ENCODE peak calls at places on chromosomes 2 and 18, in eight cellular contexts. X is tibial artery, F is OCI-LY7, M is upper lobe of right lung, C is colonic mucosa, V is GM23338, J is ascending aorta, L is sigmoid colon. S is an unnamed sample.

GRCh38 chr2:212970132-212970531 is 181.3 kb downstream of the IKZF2 start:
- DNase-seq in X (no peak), F (no peak), M (no peak), C (no peak), V (no peak), J (no peak), L (no peak), S (no peak)

GRCh38 chr2:133591164-133591563 is 22.9 kb upstream of the NCKAP5 start:
- DNase-seq in X (peak), F (no peak), M (no peak), C (peak), V (peak), J (no peak), L (peak), S (no peak)

GRCh38 chr18:12571617-12572016 is 86.3 kb downstream of the SPIRE1 start:
- DNase-seq in X (no peak), F (no peak), M (no peak), C (no peak), V (no peak), J (no peak), L (no peak), S (no peak)

GRCh38 chr2:20551231-20551944 is 99.5 kb downstream of the HS1BP3 start:
- DNase-seq in X (no peak), F (no peak), M (no peak), C (no peak), V (no peak), J (no peak), L (peak), S (no peak)

GRCh38 chr18:63683152-63683551 is 19.6 kb upstream of the SERPINB11 start:
- DNase-seq in X (no peak), F (no peak), M (no peak), C (no peak), V (peak), J (no peak), L (no peak), S (no peak)

GRCh38 chr2:146893500-146894041 is 951.3 kb upstream of the ACVR2A start:
- DNase-seq in X (no peak), F (no peak), M (no peak), C (no peak), V (no peak), J (no peak), L (no peak), S (no peak)

GRCh38 chr2:105325389-105325963 is 4.1 kb downstream of the TGFBRAP1 start:
- DNase-seq in X (no peak), F (no peak), M (no peak), C (no peak), V (peak), J (no peak), L (no peak), S (no peak)

GRCh38 chr2:231684314-231685223 is 23.8 kb upstream of the PTMA start:
- DNase-seq in X (no peak), F (peak), M (no peak), C (no peak), V (no peak), J (no peak), L (peak), S (peak)

GRCh38 chr2:52390651-52391050 is 1358.7 kb upstream of the NRXN1 start:
- DNase-seq in X (no peak), F (no peak), M (no peak), C (no peak), V (no peak), J (no peak), L (no peak), S (no peak)

GRCh38 chr2:2940702-2941655 is 436.6 kb downstream of the EIPR1 start:
- DNase-seq in X (no peak), F (no peak), M (no peak), C (no peak), V (no peak), J (no peak), L (no peak), S (no peak)

GRCh38 chr18:34650121-34650545 is 60.0 kb upstream of the DTNA start:
- DNase-seq in X (no peak), F (peak), M (no peak), C (no peak), V (no peak), J (no peak), L (no peak), S (no peak)

GRCh38 chr2:233435436-233436190 is 81.3 kb downstream of the DGKD start:
- DNase-seq in X (peak), F (no peak), M (peak), C (no peak), V (no peak), J (peak), L (peak), S (no peak)

GRCh38 chr2:70949086-70949485 is 13.4 kb downstream of the ATP6V1B1 start:
- DNase-seq in X (no peak), F (no peak), M (no peak), C (no peak), V (no peak), J (no peak), L (no peak), S (no peak)

GRCh38 chr2:67457699-67458098 is 60.6 kb downstream of the ETAA1 start:
- DNase-seq in X (no peak), F (no peak), M (no peak), C (no peak), V (no peak), J (no peak), L (no peak), S (no peak)

GRCh38 chr2:176752295-176752694 is 460.3 kb upstream of the HNRNPA3 start:
- DNase-seq in X (no peak), F (no peak), M (no peak), C (no peak), V (no peak), J (no peak), L (no peak), S (no peak)

GRCh38 chr2:129915303-129915840 is 64.1 kb upstream of the RAB6C start:
- DNase-seq in X (no peak), F (no peak), M (no peak), C (peak), V (no peak), J (peak), L (no peak), S (no peak)

GRCh38 chr18:2256577-2256976 is 314.7 kb downstream of the METTL4 start:
- DNase-seq in X (no peak), F (no peak), M (no peak), C (no peak), V (no peak), J (no peak), L (no peak), S (no peak)

GRCh38 chr2:206230060-206230890 is 44.2 kb upstream of the ZDBF2 start:
- DNase-seq in X (no peak), F (no peak), M (no peak), C (no peak), V (peak), J (no peak), L (no peak), S (no peak)

GRCh38 chr2:233141888-233142287 is 81.7 kb downstream of the INPP5D start:
- DNase-seq in X (no peak), F (no peak), M (no peak), C (no peak), V (no peak), J (no peak), L (no peak), S (no peak)

GRCh38 chr2:150142561-150142960 is 344.9 kb downstream of the RND3 start:
- DNase-seq in X (no peak), F (no peak), M (no peak), C (no peak), V (no peak), J (no peak), L (no peak), S (no peak)

GRCh38 chr18:45399643-45400042 is 215.6 kb upstream of the SLC14A2 start:
- DNase-seq in X (no peak), F (no peak), M (no peak), C (no peak), V (no peak), J (no peak), L (no peak), S (no peak)

GRCh38 chr2:33000986-33001385 is 54.2 kb downstream of the LTBP1 start:
- DNase-seq in X (no peak), F (no peak), M (no peak), C (no peak), V (no peak), J (no peak), L (no peak), S (no peak)

GRCh38 chr2:121095257-121096080 is 189.5 kb downstream of the TFCP2L1 start:
- DNase-seq in X (no peak), F (no peak), M (peak), C (peak), V (peak), J (no peak), L (peak), S (peak)

GRCh38 chr2:120177011-120177621 is 46.1 kb downstream of the TMEM185B start:
- DNase-seq in X (no peak), F (peak), M (peak), C (peak), V (peak), J (peak), L (no peak), S (no peak)

GRCh38 chr18:22822024-22822423 is 111.1 kb upstream of the RBBP8 start:
- DNase-seq in X (no peak), F (no peak), M (no peak), C (peak), V (peak), J (no peak), L (no peak), S (no peak)

GRCh38 chr2:231450548-231450989 is 13.7 kb downstream of the NCL start:
- DNase-seq in X (no peak), F (no peak), M (no peak), C (no peak), V (no peak), J (no peak), L (no peak), S (no peak)

GRCh38 chr2:157838442-157839161 is 37.5 kb downstream of the ACVR1 start:
- DNase-seq in X (peak), F (no peak), M (no peak), C (peak), V (peak), J (peak), L (no peak), S (peak)

GRCh38 chr2:96112501-96113366 is 3.6 kb downstream of the ADRA2B start:
- DNase-seq in X (no peak), F (no peak), M (peak), C (no peak), V (no peak), J (no peak), L (no peak), S (peak)

DNA sequence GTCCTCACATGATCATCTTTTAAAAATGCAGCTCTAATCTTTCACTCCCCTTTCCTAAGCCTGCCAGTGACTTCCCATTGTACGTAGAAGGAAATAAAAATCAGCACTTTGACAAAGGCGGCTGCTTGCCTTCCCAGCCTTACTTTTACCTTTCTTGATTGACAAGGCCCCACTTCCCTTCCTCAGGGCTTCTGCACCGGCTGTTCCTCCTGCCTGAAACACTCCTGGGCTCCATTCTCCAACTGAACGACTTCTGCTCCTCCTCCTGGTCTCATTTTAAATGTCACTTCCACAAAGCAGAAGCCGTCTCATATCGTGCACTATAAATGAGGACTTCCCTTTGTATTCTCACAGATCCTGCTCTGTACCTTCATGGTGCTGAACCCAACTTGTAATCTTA is 56.1 kb downstream of the OSBPL6 start:
- DNase-seq in X (no peak), F (no peak), M (no peak), C (no peak), V (no peak), J (no peak), L (no peak), S (no peak)
- TF ChIP-seq CTCF in X (no peak), F (no peak), M (no peak), C (no peak), V (no peak), J (no peak), L (no peak), S (no peak)

DNA sequence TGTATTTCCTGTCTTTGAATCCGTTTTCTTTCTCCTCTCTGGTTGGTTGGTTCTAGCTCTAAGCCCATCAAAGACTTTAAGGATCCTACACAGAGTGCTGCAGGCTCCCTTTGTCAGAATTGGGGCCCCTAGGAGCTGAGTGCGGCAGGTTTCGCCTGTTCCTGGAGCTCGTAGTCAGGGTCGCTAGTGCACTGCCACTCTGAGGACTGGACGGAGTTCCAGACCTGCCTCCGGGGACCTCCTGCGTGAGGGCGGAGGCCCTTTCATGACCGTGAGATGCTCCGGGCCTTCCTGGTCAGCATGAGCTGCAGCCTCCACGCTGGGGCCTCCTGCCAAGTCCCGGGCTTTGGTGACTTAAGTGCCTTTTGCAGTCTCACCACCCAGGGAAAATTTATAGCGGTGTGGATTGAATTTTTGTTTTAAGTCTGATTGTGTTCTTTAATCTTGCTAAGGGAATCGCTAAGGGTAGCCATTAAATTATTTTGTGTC is 33.7 kb downstream of the CHRNA1 start:
- DNase-seq in X (no peak), F (no peak), M (no peak), C (no peak), V (no peak), J (no peak), L (no peak), S (no peak)
- H3K4me3 ChIP-seq in X (peak), F (no peak), M (peak), C (peak), V (peak), J (peak), L (peak), S (no peak)

DNA sequence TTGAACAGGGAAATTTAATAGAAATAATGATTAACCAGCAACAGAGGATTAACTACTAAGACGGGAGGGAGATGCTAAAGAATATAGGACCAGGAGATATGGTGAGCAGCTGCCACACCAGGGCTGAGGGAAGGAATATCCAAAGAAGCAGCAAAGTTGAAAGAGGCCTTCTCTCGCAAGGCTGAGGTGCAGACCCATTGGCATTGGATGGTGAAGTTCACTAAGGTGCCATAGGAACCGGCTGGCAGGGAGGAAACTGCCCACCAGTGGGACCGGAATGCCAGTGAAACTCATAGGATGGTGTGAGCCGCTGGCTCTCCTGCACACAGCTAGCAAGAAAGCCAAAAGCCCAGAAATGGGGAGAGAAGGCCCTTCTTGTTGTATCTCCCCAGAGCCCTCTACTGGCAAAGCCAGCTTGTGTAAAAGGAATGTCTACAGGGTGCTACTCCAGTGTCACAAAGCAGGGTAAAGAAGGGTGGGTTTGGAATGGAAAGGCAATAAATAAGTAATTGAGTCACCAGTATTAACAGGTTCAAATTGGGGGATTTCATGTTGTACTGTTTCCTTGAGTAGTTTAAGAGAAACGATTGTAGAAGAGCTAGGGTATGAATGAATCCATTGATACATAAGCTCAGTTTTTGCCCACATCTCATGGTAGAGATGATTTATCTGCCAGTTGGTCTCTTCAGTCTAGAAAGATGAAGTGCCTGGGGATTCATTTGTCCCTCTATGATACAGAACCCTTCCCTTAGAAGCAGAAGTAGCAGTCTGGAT is 36.0 kb downstream of the FARP2 start:
- DNase-seq in X (peak), F (peak), M (no peak), C (peak), V (peak), J (no peak), L (no peak), S (peak)
- TF ChIP-seq CTCF in X (peak), F (peak), M (peak), C (peak), V (peak), J (peak), L (no peak), S (peak)

DNA sequence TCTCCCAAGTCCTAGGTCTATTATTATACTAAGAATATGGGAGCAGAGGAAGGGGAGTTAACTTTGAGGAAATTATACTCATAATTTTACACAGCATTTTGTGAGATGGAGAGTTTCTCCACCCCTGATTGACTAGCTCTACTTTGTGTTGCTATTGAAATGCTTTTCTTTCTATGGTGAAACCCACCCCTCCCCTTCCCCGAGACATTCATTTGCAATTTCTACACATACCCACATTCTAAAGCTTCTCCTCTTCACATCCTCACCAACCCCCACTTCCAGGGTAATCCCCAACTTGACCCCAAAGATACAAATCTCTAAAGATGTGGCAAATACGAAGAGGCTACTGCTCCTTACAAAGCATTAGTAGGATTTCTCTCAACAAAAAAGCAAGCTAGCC is 992.2 kb downstream of the BCL11A start:
- DNase-seq in X (no peak), F (no peak), M (no peak), C (no peak), V (peak), J (no peak), L (no peak), S (no peak)
- H3K4me3 ChIP-seq in X (no peak), F (no peak), M (no peak), C (no peak), V (no peak), J (no peak), L (no peak), S (no peak)

DNA sequence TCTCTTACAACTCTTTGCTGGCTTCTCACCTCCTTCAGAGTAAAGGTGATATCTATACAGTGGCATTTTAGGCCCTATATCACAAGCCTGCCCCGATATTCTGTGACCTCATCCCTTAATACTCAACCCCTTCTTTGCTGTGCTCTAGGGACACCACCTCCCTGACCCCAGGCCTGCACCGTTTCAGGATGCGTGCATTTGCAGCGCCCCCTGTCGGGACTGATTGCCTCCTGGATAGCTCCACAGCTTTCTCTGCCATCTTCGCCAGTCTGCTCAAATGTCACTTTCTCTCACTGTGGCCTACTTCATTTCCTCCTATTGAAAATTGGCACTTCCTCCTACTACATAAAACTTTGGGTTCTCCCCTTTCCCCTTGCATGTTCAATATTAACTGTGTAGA is 289.6 kb downstream of the SOCS6 start:
- DNase-seq in X (no peak), F (no peak), M (no peak), C (no peak), V (no peak), J (no peak), L (no peak), S (no peak)
- TF ChIP-seq CTCF in X (no peak), F (no peak), M (no peak), C (no peak), V (no peak), J (no peak), L (no peak), S (no peak)

GRCh38 chr2:113173563-113174368 is at the start of gene PSD4:
- DNase-seq in X (peak), F (peak), M (peak), C (peak), V (no peak), J (peak), L (no peak), S (no peak)

GRCh38 chr2:113171359-113172075 is 2.3 kb upstream of the PSD4 start:
- DNase-seq in X (no peak), F (no peak), M (no peak), C (no peak), V (no peak), J (no peak), L (no peak), S (no peak)

GRCh38 chr2:113175101-113175628 is 1.4 kb downstream of the PSD4 start:
- DNase-seq in X (no peak), F (peak), M (no peak), C (no peak), V (no peak), J (no peak), L (no peak), S (no peak)

GRCh38 chr2:113174369-113174735 is 581 bp downstream of the PSD4 start:
- DNase-seq in X (no peak), F (peak), M (no peak), C (no peak), V (no peak), J (no peak), L (no peak), S (no peak)

GRCh38 chr2:113172721-113173562 is 829 bp upstream of the PSD4 start:
- DNase-seq in X (no peak), F (no peak), M (no peak), C (no peak), V (no peak), J (no peak), L (no peak), S (no peak)
- H3K4me3 ChIP-seq in X (no peak), F (peak), M (no peak), C (no peak), V (no peak), J (no peak), L (no peak), S (no peak)

GRCh38 chr2:235740821-235741220 is 247.0 kb downstream of the AGAP1 start:
- DNase-seq in X (no peak), F (no peak), M (no peak), C (no peak), V (peak), J (no peak), L (no peak), S (no peak)
- TF ChIP-seq CTCF in X (no peak), F (peak), M (no peak), C (no peak), V (peak), J (no peak), L (no peak), S (no peak)

DNA sequence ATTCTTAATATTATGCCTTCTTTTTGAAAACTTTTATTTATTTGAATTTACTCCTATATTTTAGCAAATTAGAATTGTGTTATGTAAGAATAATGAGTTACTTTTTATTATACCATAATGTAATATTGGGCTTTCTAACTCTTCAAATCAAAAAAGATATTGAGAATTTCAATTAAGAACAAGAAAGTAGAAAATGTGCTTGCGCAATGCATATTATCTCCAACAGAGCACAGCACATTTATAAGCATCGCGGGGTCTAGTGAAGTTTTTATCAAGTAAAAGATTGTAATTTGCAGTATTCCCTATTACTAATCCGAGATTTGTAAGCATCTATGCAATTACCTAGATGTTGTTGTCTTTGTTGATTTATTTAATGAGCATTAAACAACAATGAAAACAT is 829.1 kb upstream of the CNTNAP5 start:
- DNase-seq in X (no peak), F (no peak), M (no peak), C (no peak), V (no peak), J (no peak), L (no peak), S (no peak)
- H3K4me3 ChIP-seq in X (no peak), F (no peak), M (no peak), C (no peak), V (no peak), J (no peak), L (no peak), S (no peak)

S was measured in pancreas.